ENCODE peak calls at places on chromosomes 1 and 21, in eight cellular contexts. N is GM10248; X is adrenal gland; P is activated naive CD8-positive, alpha-beta T cell treated with anti-CD3 and anti-CD28 coated beads for 36 hours; L is GM20000; K is brain microvascular endothelial cell; Y is stimulated activated CD8-positive, alpha-beta memory T cell treated with anti-CD3 and anti-CD28 coated beads, Interleukin-7, amount 100 ng/mL, for 1 hour; M is left cardiac atrium. G is an unnamed sample.

GRCh38 chr1:61399192-61399591 is 316.8 kb downstream of the NFIA start:
- DNase-seq in Y (no peak), X (no peak), M (no peak), N (no peak), L (no peak), P (no peak), K (no peak), G (no peak)

GRCh38 chr1:108049083-108049819 is 84.3 kb upstream of the VAV3 start:
- DNase-seq in P (peak; percentile 27), L (no peak), K (peak; percentile 32), Y (no peak), M (peak; percentile 44), X (peak; percentile 24), N (no peak), G (no peak)

GRCh38 chr1:24908591-24909259 is 21.4 kb downstream of the RUNX3 start:
- DNase-seq in Y (no peak), P (no peak), M (no peak), N (no peak), L (no peak), X (no peak), K (no peak), G (peak; percentile 38)

GRCh38 chr1:3444736-3445135 is 9.7 kb upstream of the ARHGEF16 start:
- DNase-seq in X (no peak), K (no peak), M (peak; percentile 18), Y (no peak), P (no peak), L (no peak), N (no peak), G (no peak)

GRCh38 chr21:31403596-31404333 is 59.7 kb upstream of the TIAM1 start:
- DNase-seq in N (no peak), P (no peak), L (no peak), X (no peak), M (no peak), K (no peak), Y (no peak), G (no peak)

GRCh38 chr1:117683571-117684285 is 77.9 kb downstream of the TENT5C start:
- DNase-seq in Y (no peak), M (peak; percentile 50), X (no peak), P (no peak), L (no peak), K (no peak), N (no peak), G (no peak)

GRCh38 chr21:30839304-30839703 is 9.7 kb upstream of the KRTAP7-1 start:
- DNase-seq in M (no peak), N (peak; percentile 23), L (peak; percentile 9), X (no peak), K (peak; percentile 4), Y (no peak), P (peak; percentile 15), G (no peak)

GRCh38 chr1:108610073-108610472 is 50.2 kb downstream of the EEIG2 start:
- DNase-seq in L (no peak), P (no peak), Y (no peak), K (no peak), X (no peak), N (no peak), M (no peak), G (no peak)

GRCh38 chr1:236018885-236019453 is 45.9 kb downstream of the NID1 start:
- DNase-seq in L (no peak), X (peak; percentile 70), Y (no peak), K (no peak), M (peak; percentile 80), N (no peak), P (no peak), G (peak; percentile 83)